ENCODE peak calls at places on chromosomes 13 and 19, in four cellular contexts. U is IMR-90, Q is A549, V is K562. O is an unnamed sample.
A peak's percentile ranks its signal among the peaks of the same experiment; 100 is the strongest.

GRCh38 chr13:113624235-113624587 is 33.8 kb downstream of the ATP4B start:
- DNase-seq in V (no peak), Q (no peak), U (no peak), O (no peak)

GRCh38 chr13:64078025-64078424 is 2662.4 kb upstream of the PCDH20 start:
- DNase-seq in Q (no peak), U (no peak), V (no peak), O (peak; percentile 72)

GRCh38 chr19:2266183-2266993 is 10.2 kb upstream of the JSRP1 start:
- DNase-seq in V (peak; percentile 51), Q (no peak), U (peak; percentile 75), O (peak; percentile 58)

GRCh38 chr19:45140144-45140503 is 20.7 kb downstream of the NKPD1 start:
- DNase-seq in U (no peak), V (no peak), Q (no peak), O (no peak)

GRCh38 chr19:53876651-53877224 is 5.3 kb upstream of the PRKCG start:
- DNase-seq in V (no peak), U (no peak), Q (no peak), O (no peak)

GRCh38 chr13:50700664-50701266 is 142.7 kb downstream of the DLEU7 start:
- DNase-seq in U (no peak), Q (no peak), V (no peak), O (no peak)

GRCh38 chr13:40316301-40316700 is 350.1 kb downstream of the FOXO1 start:
- DNase-seq in V (no peak), U (no peak), Q (no peak), O (no peak)

GRCh38 chr19:38583219-38583984 is 34.4 kb downstream of the MAP4K1 start:
- DNase-seq in V (no peak), U (no peak), Q (no peak), O (no peak)

GRCh38 chr13:35475131-35475959 is 1.1 kb downstream of the MAB21L1 start:
- DNase-seq in U (peak; percentile 16), Q (no peak), V (no peak), O (no peak)

GRCh38 chr19:41294393-41294792 is 15.6 kb upstream of the CCDC97 start:
- DNase-seq in V (no peak), U (no peak), Q (no peak), O (no peak)

GRCh38 chr13:65932013-65932412 is 1298.1 kb downstream of the PCDH9 start:
- DNase-seq in Q (no peak), U (no peak), V (no peak), O (no peak)

GRCh38 chr13:28273919-28274318 is 135.6 kb downstream of the PAN3 start:
- DNase-seq in V (no peak), U (peak; percentile 3), Q (no peak), O (no peak)

DNA sequence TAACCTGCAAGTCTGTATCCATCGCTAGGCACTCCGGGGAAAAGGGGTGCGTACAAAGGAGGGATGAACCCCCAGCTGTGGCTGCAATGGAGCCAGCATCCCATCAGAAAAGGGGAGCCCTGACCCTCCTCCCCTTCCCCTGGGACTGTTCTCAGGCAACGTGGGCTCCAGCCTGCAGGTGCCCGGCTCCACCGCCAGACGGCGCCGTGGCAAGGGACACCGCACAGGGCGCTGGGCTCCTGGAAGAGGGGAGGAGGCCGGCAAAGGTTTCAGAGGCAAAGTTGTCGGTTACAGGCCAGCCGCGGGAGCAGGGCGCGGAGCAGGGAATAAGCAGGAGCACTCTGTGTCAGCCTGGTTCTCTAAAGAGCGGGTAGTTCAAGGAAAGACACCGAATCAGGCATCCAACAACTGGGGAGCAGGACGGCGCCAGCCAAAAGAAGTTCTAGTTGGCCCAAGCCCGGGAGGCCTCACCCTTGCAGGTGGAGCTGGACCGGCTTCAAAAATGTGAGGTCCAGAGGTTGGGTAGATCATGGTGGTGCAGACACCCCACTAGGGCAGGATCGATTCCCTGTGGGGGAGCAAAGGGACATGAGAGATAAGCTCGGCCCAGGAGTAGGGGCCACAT is 53.0 kb upstream of the ATP12A start:
- DNase-seq in U (no peak), V (peak; percentile 70), Q (peak; percentile 13), O (peak; percentile 18)
- TF ChIP-seq CTCF in U (peak; percentile 33), V (peak; percentile 81), Q (peak; percentile 32), O (peak; percentile 72)

DNA sequence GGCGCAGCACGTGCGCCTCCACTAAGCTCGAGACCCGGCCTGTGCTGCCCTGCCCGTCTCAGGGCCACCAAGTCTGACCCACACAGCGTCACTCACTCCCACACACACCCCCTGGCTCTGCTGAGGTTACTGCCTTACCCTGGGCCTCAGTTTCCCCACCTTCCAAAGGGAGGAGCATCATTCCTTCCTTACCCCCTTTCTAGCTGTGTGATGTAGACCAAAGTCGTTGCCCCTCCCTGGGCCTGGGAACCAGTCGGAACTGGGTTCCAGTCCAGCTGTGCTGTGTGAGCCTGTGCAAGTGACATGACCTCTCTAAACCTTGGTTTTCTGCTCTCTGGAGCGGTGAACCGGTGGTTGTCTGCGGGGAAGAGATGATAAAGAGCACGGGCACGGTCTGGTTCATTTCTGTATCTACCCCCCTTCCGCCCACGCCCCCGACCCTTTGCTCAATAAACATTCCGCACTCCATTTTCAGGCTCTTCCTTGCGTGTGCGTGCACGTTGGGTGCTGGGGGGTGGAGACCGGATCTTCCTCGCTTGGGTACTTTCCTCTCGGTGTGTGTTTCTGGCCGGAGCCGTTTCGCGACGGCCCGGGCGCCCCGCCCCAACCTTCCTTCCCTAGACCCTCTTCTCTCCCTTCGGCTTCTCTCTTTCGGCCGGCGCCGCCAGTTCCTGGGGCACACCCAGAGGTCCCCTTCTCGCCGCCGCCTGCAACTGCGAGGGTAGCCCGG is at the start of gene ZNF581:
- DNase-seq in Q (peak; percentile 97), U (peak; percentile 78), V (no peak), O (peak; percentile 57)
- TF ChIP-seq BHLHE40 in Q (no peak), U (peak; percentile 63), V (peak; percentile 39), O (peak; percentile 34)

DNA sequence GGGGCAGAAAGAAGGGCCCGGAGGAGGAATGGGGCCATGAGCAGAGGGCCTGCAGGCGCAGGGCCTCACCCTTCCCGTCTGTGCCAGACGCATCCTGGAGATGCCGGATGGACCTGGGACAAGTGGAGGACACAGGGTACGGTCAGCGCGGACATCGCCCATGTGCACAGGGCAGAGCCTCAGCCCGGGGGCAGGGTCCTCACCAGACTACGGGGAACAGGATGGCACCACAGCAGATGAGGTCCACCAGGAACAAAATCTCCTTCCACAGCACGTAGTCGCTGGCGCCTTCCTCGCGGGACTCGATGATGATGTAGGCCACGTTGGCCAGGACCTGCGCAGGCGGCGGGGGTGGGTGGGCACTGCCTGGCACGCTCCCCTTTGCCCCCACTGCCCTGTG is 5.6 kb downstream of the GPR108 start:
- DNase-seq in V (no peak), Q (no peak), U (no peak), O (no peak)
- TF ChIP-seq CTCF in V (no peak), Q (no peak), U (no peak), O (no peak)

GRCh38 chr13:111399776-111400505 is 79.5 kb downstream of the TEX29 start:
- DNase-seq in V (no peak), Q (no peak), U (no peak), O (no peak)
- TF ChIP-seq BHLHE40 in V (no peak), Q (no peak), U (no peak), O (no peak)

GRCh38 chr19:55674841-55675660 is at the start of gene EPN1:
- DNase-seq in V (peak; percentile 90), Q (peak; percentile 99), U (peak; percentile 96), O (peak; percentile 91)

GRCh38 chr19:55676889-55677505 is 2.0 kb downstream of the EPN1 start:
- DNase-seq in U (no peak), V (no peak), Q (no peak), O (no peak)

GRCh38 chr19:55677572-55678028 is 2.6 kb downstream of the EPN1 start:
- DNase-seq in Q (no peak), U (no peak), V (peak; percentile 31), O (no peak)

GRCh38 chr19:55675661-55676354 is 782 bp downstream of the EPN1 start:
- DNase-seq in Q (no peak), U (no peak), V (no peak), O (no peak)

GRCh38 chr19:55676384-55676783 is 1.4 kb downstream of the EPN1 start:
- DNase-seq in U (peak; percentile 13), V (no peak), Q (no peak), O (no peak)
- TF ChIP-seq CTCF in U (peak; percentile 19), V (no peak), Q (no peak), O (no peak)

GRCh38 chr13:76425930-76426329 is 460.3 kb downstream of the KCTD12 start:
- DNase-seq in Q (no peak), V (no peak), U (peak; percentile 93), O (no peak)
- TF ChIP-seq BHLHE40 in Q (no peak), V (no peak), U (no peak), O (no peak)

DNA sequence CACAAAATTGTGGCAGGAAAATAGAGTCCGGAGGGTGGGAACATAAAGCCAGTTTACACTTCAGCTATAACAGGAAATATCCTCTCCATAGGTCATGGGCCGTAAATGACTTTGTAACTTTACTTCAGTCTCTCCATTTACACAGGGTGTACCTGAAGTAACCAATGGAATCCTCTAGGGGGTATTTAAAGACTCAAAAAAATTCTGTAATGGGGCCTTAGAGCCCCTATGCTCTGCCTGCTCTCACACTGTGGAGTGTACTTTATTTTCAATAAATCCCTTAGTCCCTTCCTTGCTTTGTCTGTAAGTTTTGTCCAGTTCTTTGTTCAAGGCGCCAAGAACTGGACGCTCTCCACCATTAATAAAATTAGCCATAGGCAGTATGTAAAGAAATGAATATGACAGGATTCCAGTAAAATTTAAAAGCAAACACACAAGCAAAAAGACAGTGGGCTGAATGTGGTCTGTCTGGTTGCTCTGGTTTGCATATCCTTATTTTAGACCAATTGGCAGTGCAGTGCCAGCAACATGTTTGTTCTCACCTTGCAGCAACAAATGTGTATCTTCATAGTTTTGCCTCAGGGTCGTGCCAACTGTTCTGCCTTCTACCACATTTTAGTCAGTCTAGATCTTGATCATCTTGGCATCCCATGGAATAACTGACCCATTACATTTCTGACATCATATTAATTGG is 801.5 kb upstream of the SPRY2 start:
- DNase-seq in Q (no peak), V (no peak), U (no peak), O (no peak)
- TF ChIP-seq CTCF in Q (no peak), V (no peak), U (no peak), O (no peak)

GRCh38 chr19:17404015-17404414 is 1.4 kb downstream of the BST2 start:
- DNase-seq in U (no peak), Q (no peak), V (peak; percentile 79), O (no peak)

GRCh38 chr19:17405250-17406038 is at the start of gene BST2:
- DNase-seq in Q (no peak), U (peak; percentile 37), V (peak; percentile 77), O (peak; percentile 93)

GRCh38 chr19:17402982-17403855 is 2.2 kb downstream of the BST2 start:
- DNase-seq in U (no peak), V (peak; percentile 97), Q (peak; percentile 62), O (no peak)

GRCh38 chr19:17406039-17406886 is 833 bp upstream of the BST2 start:
- DNase-seq in Q (no peak), U (no peak), V (peak; percentile 48), O (no peak)

GRCh38 chr19:17404621-17405249 is 695 bp downstream of the BST2 start:
- DNase-seq in V (no peak), U (no peak), Q (no peak), O (no peak)
- TF ChIP-seq BHLHE40 in V (no peak), U (no peak), Q (no peak), O (no peak)

DNA sequence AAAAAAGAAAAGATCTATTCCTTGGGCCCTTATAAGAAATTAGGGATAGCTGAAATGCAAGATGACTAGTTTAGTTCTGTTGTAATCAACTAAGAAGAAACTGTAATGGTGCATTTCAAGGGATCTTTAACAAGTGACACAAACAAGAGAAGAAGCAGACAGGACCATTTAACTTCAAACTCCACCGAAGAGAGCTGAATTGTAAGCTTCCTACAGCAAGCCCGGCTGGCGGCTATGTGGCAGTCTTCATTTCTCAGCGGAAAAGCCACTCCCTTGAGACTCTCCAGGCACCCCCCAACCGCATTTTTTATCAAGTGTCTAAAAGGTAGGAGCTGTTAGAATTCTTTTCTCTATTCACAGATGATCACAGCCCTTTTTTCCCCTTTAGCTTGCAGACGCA is 305.2 kb upstream of the ZNF507 start:
- DNase-seq in Q (no peak), V (no peak), U (no peak), O (no peak)
- TF ChIP-seq CTCF in Q (no peak), V (no peak), U (no peak), O (no peak)

O was measured in HepG2.